ENCODE peak calls at places on chromosomes 4 and X, in five cellular contexts. Q is osteoblast, X is BJ, O is upper lobe of right lung, T is HCT116. E is an unnamed sample. For H3K36me3, the result is how much of the 10 kb centered on the place peaks cover.

GRCh38 chr4:152052431-152053057 is 291.7 kb upstream of the GATB start:
- DNase-seq in X (no peak), T (no peak), O (no peak), Q (no peak), E (no peak)

GRCh38 chr4:142043509-142043908 is 407.1 kb downstream of the IL15 start:
- DNase-seq in T (no peak), X (peak), Q (peak), O (no peak), E (no peak)

GRCh38 chr4:140237616-140238352 is 83.8 kb upstream of the MAML3 start:
- DNase-seq in X (peak), T (no peak), O (peak), Q (peak), E (no peak)

GRCh38 chr4:54658321-54659093 is 750 bp downstream of the KIT start:
- DNase-seq in T (peak), X (no peak), O (peak), Q (peak), E (no peak)

GRCh38 chrX:43349363-43349762 is 306.7 kb upstream of the MAOA start:
- DNase-seq in O (no peak), Q (no peak), T (peak), X (no peak), E (no peak)

GRCh38 chr4:75516144-75516543 is 1.9 kb downstream of the THAP6 start:
- DNase-seq in T (no peak), Q (peak), O (no peak), X (no peak), E (no peak)

GRCh38 chr4:135365065-135365464 is 1163.5 kb upstream of the PABPC4L start:
- DNase-seq in T (no peak), X (peak), O (no peak), Q (peak), E (no peak)

GRCh38 chr4:29131304-29131703 is 1588.9 kb upstream of the PCDH7 start:
- DNase-seq in X (no peak), T (peak), Q (no peak), O (no peak), E (no peak)

GRCh38 chr4:106312377-106312776 is 3.6 kb downstream of the TBCK start:
- DNase-seq in O (no peak), Q (no peak), T (no peak), X (peak), E (no peak)

GRCh38 chr4:139819082-139819481 is 153.5 kb downstream of the MGST2 start:
- DNase-seq in O (no peak), T (no peak), Q (no peak), X (no peak), E (no peak)

GRCh38 chrX:48468693-48469691 is 1.1 kb downstream of the SLC38A5 start:
- DNase-seq in Q (peak), T (no peak), X (no peak), O (no peak), E (no peak)

GRCh38 chr4:143402776-143403550 is 66.3 kb downstream of the GAB1 start:
- DNase-seq in O (no peak), T (no peak), X (no peak), Q (no peak), E (no peak)

GRCh38 chr4:95857761-95858160 is 17.9 kb downstream of the PDHA2 start:
- DNase-seq in X (no peak), O (no peak), Q (no peak), T (no peak), E (no peak)

GRCh38 chr4:134465417-134465816 is 263.8 kb upstream of the PABPC4L start:
- DNase-seq in X (no peak), Q (no peak), O (no peak), T (no peak), E (no peak)

GRCh38 chrX:38081926-38082708 is 75.8 kb downstream of the SYTL5 start:
- DNase-seq in T (no peak), Q (no peak), O (no peak), X (no peak), E (no peak)

GRCh38 chrX:148958896-148959295 is 458.5 kb downstream of the AFF2 start:
- DNase-seq in Q (no peak), O (no peak), T (no peak), X (no peak), E (no peak)

GRCh38 chr4:39846135-39846534 is 131.6 kb downstream of the PDS5A start:
- DNase-seq in Q (no peak), T (no peak), O (no peak), X (no peak), E (no peak)

GRCh38 chrX:70042399-70043371 is 7.1 kb downstream of the AWAT2 start:
- DNase-seq in X (no peak), Q (no peak), T (peak), O (no peak), E (no peak)

DNA sequence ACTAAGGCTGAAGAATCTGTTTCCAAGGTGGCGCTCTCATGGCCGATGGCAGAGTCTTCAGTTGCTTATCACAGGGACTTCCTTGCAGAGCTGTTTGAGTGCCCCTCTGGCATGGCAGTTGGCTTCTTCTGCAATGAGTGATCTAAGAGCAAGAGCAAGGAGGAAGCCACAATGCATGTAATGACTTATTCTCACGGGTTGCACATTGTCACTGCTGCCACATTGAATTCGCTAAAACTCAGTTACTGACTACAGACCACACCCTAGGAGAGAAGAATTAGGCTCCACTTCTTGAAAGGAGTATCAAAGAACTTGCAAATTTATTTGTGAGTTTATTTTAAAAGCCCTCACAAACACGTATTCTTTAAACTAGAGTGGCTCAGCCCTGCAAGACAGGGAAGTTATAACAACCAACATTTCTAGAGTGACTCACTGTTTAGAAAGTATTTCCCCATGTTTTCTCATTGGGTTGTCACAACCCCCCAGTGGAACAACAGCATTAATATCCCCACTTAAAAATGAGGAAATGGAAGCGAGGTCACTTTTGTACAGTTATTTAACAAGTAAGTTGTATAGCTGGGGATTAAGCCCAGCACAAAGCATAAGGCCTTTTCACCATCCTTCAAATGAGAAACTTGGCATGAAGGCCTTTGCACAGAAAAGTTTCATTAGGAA is 32.4 kb upstream of the RBPJ start:
- DNase-seq in T (no peak), X (peak), O (no peak), Q (peak), E (peak)
- H3K4me3 ChIP-seq in T (no peak), X (no peak), O (no peak), Q (no peak), E (no peak)

DNA sequence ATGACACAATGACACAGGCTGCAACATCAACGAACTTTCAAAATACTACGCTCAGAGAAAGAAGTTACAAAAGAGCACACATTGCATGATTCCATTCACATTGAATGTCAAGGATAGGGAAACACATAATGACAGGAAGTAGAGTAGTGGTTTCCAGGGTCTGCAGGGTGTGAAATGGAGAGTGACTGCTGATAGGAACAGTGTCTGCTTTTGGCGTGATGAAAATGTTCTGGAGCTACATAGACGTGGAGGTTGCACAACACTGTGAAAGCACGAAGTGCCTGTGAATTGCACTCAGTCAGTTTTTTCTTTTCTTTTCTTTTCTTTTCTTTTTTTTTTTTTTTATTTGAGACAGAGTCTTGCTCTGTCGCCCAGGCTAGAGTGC is 6.2 kb upstream of the ARSD start:
- DNase-seq in Q (no peak), X (no peak), O (no peak), T (no peak), E (no peak)
- H3K36me3 ChIP-seq in Q (under half), X (under half), O (under half), T (under half), E (under half)

DNA sequence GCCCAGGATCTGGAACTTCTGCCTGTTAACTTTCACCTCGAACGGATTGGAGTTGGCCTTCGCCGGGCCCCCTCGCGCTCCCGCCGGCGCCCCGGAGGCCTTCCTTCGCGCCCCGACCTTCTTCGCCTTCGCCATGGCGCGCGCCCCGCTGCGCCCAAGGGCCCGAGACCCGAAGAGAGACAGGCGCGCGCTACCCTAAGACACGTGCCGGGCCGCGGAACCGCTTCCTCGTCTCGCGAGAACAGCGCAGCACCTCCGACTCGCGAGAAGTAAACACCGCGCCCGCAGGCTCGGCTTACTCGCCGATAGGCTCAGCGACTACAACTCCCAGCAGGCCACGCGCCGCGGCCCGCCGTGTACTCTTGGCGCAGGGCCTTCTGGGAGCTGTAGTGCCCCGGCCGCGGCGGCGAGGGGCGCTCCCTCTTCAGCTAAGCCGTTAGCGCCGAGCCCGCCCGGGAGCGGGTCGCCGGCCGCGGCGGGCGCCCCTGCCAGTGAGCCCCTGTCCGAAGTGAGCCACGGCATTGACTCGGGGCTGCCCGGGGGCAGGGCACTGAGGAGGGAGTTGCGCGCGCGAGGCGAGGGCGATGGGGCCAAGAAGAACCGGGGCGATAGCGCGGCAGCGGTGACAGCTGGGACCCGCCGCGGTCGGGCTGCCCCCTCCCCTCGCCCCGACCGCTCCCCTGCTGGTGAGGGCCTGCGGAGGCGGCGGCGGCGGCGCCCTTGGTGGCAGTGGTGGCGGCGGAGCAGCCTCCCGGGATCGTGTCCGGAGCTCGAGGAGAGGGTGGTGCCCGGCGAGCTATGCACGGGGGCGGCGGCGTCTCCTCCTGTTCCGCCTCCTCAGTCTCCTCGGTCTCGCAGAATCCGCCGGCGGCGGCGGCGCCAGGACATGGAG is at the start of the genes GRK4 and NOP14:
- DNase-seq in T (peak), Q (peak), O (peak), X (peak), E (peak)
- TF ChIP-seq CTCF in T (peak), Q (no peak), O (peak), X (peak), E (peak)

GRCh38 chrX:41921492-41922124 is 1.7 kb downstream of the CASK start:
- DNase-seq in X (no peak), Q (peak), O (no peak), T (no peak), E (no peak)
- H3K4me3 ChIP-seq in X (peak), Q (peak), O (peak), T (peak), E (peak)

DNA sequence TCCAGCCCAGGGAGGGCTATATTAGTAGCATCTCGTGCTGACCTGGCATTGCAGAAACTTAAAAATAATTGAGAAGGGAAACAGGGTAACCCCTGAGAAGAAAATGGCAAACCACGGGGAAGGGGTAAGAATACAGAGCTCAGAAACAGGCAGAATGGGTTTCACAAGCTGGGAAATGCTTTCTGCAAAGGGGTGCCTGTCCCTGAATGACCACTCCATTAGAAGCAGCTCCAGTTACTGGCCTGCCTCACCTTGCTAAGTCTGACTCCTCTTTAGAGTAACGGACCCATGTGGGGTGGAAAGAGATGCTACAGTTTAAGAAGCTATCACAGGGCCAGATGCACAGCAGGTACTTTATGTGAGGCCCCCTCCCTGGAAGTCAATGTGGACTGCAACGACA is 2.5 kb downstream of the WDR1 start:
- DNase-seq in Q (peak), O (no peak), X (no peak), T (no peak), E (no peak)
- H3K36me3 ChIP-seq in Q (half or more), O (half or more), X (under half), T (half or more), E (under half)

DNA sequence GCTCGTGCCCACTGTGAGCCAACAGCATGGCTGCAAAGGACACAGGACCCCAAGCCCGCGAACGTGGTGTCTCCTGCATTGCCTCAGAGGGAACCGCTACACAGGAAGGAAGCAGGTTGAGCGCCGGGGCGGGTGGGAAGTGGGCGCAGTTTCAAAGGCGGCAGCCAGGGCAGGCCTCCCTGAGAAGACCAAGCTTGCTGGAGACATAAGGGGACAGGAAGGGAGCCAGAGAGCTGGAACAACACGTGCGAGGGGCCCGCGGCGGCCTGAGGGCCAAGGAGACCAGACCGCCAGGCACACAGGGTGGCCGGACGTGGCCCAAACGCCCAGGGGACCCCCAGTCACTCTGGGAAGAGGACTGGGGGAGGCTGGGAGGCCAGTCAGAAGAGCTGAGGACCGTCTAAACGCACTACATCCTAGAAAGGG is 32.0 kb downstream of the CTBP1 start:
- DNase-seq in X (no peak), O (no peak), Q (no peak), T (no peak), E (no peak)
- TF ChIP-seq CTCF in X (no peak), O (no peak), Q (no peak), T (no peak), E (no peak)

GRCh38 chrX:30309139-30309571 is at the start of gene NR0B1:
- DNase-seq in X (no peak), T (no peak), O (no peak), Q (no peak), E (no peak)
- H3K4me3 ChIP-seq in X (peak), T (no peak), O (no peak), Q (no peak), E (peak)

DNA sequence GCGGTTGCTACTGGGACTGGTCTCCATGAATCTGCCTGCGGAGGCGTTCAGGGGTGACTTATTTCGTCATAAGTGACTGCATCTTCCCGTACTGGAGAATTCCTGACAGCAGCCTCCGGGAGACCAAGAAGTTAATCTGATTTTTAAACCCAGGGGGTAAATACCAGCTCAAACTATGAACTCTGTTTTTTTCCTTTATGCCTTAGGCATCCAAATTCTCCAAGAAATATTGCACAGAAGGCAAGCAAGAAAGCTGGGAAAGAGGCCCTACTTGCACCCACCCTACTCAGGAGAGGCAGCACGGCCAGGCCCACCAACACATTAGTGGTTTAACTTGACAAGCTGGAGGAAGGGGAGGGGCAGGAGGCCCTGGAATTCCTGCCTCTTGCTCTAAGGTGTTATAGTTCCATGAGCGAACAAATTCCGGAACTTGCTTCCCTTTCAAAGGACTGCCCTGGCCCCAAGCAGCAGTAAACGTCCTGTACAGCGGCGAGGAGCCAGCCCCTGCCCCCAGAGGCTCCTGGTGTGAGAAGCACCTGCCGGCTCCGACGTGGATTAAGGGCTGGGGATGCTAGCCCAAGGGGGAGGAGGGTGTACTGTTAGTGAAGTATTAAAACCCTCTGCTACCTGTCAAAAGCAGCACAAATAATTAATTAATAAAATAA is 177.2 kb downstream of the AFAP1 start:
- DNase-seq in X (no peak), O (no peak), T (no peak), Q (no peak), E (no peak)
- H3K36me3 ChIP-seq in X (half or more), O (under half), T (under half), Q (half or more), E (under half)

DNA sequence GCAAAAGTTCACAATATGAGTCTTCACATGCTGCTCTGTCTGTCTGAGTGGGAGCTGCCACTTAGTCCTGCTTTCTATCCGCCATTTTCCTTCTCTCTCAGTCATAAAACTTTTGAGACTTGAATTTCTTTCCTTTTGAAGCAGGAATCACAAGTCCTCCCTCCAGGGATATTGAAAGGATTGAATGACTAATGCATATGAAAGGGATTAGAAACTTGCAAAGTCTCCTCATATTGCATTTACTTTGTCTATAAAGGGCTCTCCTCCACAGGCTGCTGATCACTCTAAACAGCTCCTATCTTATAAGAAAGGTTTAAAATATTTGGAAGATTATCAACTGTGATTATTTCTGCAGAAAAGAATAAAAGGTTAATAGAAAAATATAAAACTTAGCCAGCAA is 879.1 kb downstream of the ARAP2 start:
- DNase-seq in X (no peak), T (no peak), Q (no peak), O (no peak), E (no peak)
- TF ChIP-seq CTCF in X (no peak), T (no peak), Q (no peak), O (no peak), E (no peak)

GRCh38 chrX:25021132-25021498 is 5.3 kb upstream of the ARX start:
- DNase-seq in O (no peak), T (no peak), X (no peak), Q (no peak), E (no peak)
- H3K4me3 ChIP-seq in O (no peak), T (peak), X (no peak), Q (peak), E (no peak)

E was measured in kidney epithelial cell.